ENCODE peak calls at places on chromosomes 2 and 18, in four cellular contexts. One of them, this sample, is unnamed.

GRCh38 chr2:179263460-179264237 is 983 bp downstream of the SESTD1 start:
- DNase-seq in cardiac muscle cell: peak
- DNase-seq in AG04449: no peak
- DNase-seq in dorsolateral prefrontal cortex: peak
- DNase-seq in this sample: no peak

GRCh38 chr2:126850951-126851350 is 47.7 kb upstream of the TEX51 start:
- DNase-seq in cardiac muscle cell: no peak
- DNase-seq in AG04449: no peak
- DNase-seq in dorsolateral prefrontal cortex: no peak
- DNase-seq in this sample: no peak

GRCh38 chr2:32825291-32825712 is 121.5 kb upstream of the LTBP1 start:
- DNase-seq in cardiac muscle cell: peak
- DNase-seq in AG04449: no peak
- DNase-seq in dorsolateral prefrontal cortex: no peak
- DNase-seq in this sample: no peak

GRCh38 chr2:26584191-26584590 is 57.0 kb downstream of the CIB4 start:
- DNase-seq in cardiac muscle cell: no peak
- DNase-seq in AG04449: no peak
- DNase-seq in dorsolateral prefrontal cortex: peak
- DNase-seq in this sample: no peak

GRCh38 chr2:122707224-122707824 is 951.9 kb downstream of the TSN start:
- DNase-seq in cardiac muscle cell: no peak
- DNase-seq in AG04449: no peak
- DNase-seq in dorsolateral prefrontal cortex: no peak
- DNase-seq in this sample: no peak

GRCh38 chr18:37298816-37299215 is 266.8 kb downstream of the CELF4 start:
- DNase-seq in cardiac muscle cell: no peak
- DNase-seq in AG04449: no peak
- DNase-seq in dorsolateral prefrontal cortex: no peak
- DNase-seq in this sample: no peak

GRCh38 chr2:110854355-110855081 is 122.1 kb downstream of the ACOXL start:
- DNase-seq in cardiac muscle cell: no peak
- DNase-seq in AG04449: no peak
- DNase-seq in dorsolateral prefrontal cortex: no peak
- DNase-seq in this sample: no peak

GRCh38 chr2:163182764-163183354 is 344.3 kb upstream of the KCNH7 start:
- DNase-seq in cardiac muscle cell: peak
- DNase-seq in AG04449: no peak
- DNase-seq in dorsolateral prefrontal cortex: no peak
- DNase-seq in this sample: no peak

GRCh38 chr2:3111267-3111666 is 266.4 kb downstream of the EIPR1 start:
- DNase-seq in cardiac muscle cell: no peak
- DNase-seq in AG04449: no peak
- DNase-seq in dorsolateral prefrontal cortex: no peak
- DNase-seq in this sample: no peak

DNA sequence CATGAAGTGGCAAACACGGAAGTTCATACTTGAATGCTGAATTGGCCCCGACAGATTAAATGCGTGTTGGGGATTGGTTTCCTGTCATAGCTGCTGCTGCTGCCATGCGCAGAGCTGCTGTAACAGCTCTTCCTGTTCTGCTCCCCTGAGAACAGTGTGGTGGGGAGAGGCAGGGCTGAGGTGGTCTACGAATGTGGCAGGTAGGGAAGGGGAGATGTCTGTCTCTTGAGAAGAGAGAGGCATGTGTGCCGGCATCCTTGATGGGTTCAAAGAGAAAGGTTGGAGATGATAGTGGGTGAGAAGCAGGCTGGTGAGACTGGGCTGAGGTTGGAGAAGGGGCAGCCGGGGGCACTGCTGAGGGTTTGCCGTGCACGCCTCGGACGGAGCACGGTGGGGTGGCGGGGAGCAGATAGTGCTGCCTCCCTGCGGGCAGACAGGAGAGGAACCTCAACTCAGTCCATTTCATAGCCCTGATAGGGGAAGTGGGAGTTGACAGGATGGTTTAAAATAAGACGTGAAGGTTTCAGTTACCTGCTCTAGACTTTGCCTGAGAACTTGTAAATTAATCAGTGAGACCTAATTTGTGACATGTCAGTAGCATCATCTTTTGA is 46.1 kb downstream of the TMEM185B start:
- DNase-seq in cardiac muscle cell: no peak
- DNase-seq in AG04449: no peak
- DNase-seq in dorsolateral prefrontal cortex: no peak
- DNase-seq in this sample: no peak
- H3K4me3 ChIP-seq in cardiac muscle cell: no peak
- H3K4me3 ChIP-seq in AG04449: no peak
- H3K4me3 ChIP-seq in dorsolateral prefrontal cortex: no peak
- H3K4me3 ChIP-seq in this sample: no peak

GRCh38 chr2:120892271-120892966 is 156.8 kb downstream of the GLI2 start:
- DNase-seq in cardiac muscle cell: no peak
- DNase-seq in AG04449: no peak
- DNase-seq in dorsolateral prefrontal cortex: no peak
- DNase-seq in this sample: no peak
- H3K4me3 ChIP-seq in cardiac muscle cell: no peak
- H3K4me3 ChIP-seq in AG04449: no peak
- H3K4me3 ChIP-seq in dorsolateral prefrontal cortex: no peak
- H3K4me3 ChIP-seq in this sample: no peak

DNA sequence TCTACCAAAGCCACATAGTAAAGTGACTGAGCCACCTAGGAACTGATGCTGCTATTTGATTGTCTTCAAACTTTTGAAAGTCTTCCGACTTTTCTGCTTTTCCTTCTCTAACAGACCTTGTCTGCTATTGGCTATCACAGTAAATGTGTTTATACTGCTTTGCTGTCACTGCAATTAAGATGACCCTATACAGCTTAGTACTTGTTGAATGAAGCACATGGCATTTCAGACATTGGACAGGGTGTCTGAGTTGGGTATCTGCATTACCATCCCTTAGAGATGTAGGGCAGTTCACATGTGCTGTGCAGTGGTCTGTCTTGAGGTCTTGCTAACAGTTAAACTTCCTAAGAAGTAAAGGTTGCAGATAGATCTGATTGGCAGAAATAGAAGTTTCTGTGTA is 3.6 kb downstream of the WDR43 start:
- DNase-seq in cardiac muscle cell: no peak
- DNase-seq in AG04449: no peak
- DNase-seq in dorsolateral prefrontal cortex: no peak
- DNase-seq in this sample: no peak
- H3K4me3 ChIP-seq in cardiac muscle cell: no peak
- H3K4me3 ChIP-seq in AG04449: no peak
- H3K4me3 ChIP-seq in dorsolateral prefrontal cortex: no peak
- H3K4me3 ChIP-seq in this sample: no peak

DNA sequence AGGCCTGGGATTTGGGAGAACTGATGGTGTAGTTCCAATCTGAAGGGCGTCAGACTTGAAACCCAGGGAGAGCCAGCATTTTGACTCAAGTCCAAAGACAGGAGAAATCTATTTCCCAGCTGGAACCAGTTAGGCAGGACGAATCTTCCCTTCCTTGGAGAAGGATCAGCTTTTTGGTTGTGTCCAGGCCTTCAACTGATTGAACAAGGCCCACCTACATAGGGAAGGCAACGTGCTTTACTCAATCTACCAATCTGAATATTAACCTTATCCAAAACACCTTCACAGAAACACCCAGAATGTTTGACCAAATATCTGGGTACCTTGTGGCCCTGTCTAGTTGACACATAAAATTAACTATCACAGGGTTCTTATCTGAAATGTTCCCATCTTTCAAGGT is 221.9 kb upstream of the DLGAP1 start:
- DNase-seq in cardiac muscle cell: no peak
- DNase-seq in AG04449: no peak
- DNase-seq in dorsolateral prefrontal cortex: no peak
- DNase-seq in this sample: no peak
- H3K4me3 ChIP-seq in cardiac muscle cell: no peak
- H3K4me3 ChIP-seq in AG04449: no peak
- H3K4me3 ChIP-seq in dorsolateral prefrontal cortex: no peak
- H3K4me3 ChIP-seq in this sample: no peak

GRCh38 chr18:500230-500555 is 308 bp downstream of the COLEC12 start:
- DNase-seq in cardiac muscle cell: peak
- DNase-seq in AG04449: no peak
- DNase-seq in dorsolateral prefrontal cortex: no peak
- DNase-seq in this sample: no peak
- H3K4me3 ChIP-seq in cardiac muscle cell: peak
- H3K4me3 ChIP-seq in AG04449: peak
- H3K4me3 ChIP-seq in dorsolateral prefrontal cortex: peak
- H3K4me3 ChIP-seq in this sample: peak

DNA sequence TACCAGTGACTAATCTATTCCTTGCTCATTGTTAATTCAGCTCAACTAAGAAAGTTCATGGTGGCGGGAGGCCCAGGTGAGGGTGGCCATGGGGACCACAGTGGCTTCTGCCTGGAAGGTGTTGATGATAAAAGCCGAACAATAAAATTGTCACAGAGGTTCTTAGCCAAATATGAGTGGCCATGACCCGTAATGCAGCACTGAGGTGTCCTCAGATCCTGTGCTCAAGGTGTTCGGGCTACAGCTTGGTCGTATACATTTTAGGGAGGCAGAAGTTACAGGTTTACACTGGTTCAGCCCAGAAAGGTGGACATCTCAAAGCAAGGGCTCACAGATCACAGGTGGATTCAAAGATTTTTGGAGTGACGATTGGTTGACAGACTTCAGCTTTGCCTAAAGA is 98.5 kb upstream of the SNTG2 start:
- DNase-seq in cardiac muscle cell: no peak
- DNase-seq in AG04449: no peak
- DNase-seq in dorsolateral prefrontal cortex: no peak
- DNase-seq in this sample: no peak
- H3K4me3 ChIP-seq in cardiac muscle cell: no peak
- H3K4me3 ChIP-seq in AG04449: no peak
- H3K4me3 ChIP-seq in dorsolateral prefrontal cortex: no peak
- H3K4me3 ChIP-seq in this sample: no peak

GRCh38 chr2:176106636-176107539 is at the start of gene HOXD11:
- DNase-seq in cardiac muscle cell: peak
- DNase-seq in AG04449: no peak
- DNase-seq in dorsolateral prefrontal cortex: no peak
- DNase-seq in this sample: no peak

GRCh38 chr2:176105727-176106635 is 1.1 kb upstream of the HOXD11 start:
- DNase-seq in cardiac muscle cell: no peak
- DNase-seq in AG04449: no peak
- DNase-seq in dorsolateral prefrontal cortex: no peak
- DNase-seq in this sample: no peak

GRCh38 chr2:176104338-176105077 is 2.6 kb upstream of the HOXD11 start:
- DNase-seq in cardiac muscle cell: no peak
- DNase-seq in AG04449: no peak
- DNase-seq in dorsolateral prefrontal cortex: no peak
- DNase-seq in this sample: no peak

GRCh38 chr2:176103634-176104337 is 3.3 kb upstream of the HOXD11 start:
- DNase-seq in cardiac muscle cell: no peak
- DNase-seq in AG04449: no peak
- DNase-seq in dorsolateral prefrontal cortex: no peak
- DNase-seq in this sample: no peak

DNA sequence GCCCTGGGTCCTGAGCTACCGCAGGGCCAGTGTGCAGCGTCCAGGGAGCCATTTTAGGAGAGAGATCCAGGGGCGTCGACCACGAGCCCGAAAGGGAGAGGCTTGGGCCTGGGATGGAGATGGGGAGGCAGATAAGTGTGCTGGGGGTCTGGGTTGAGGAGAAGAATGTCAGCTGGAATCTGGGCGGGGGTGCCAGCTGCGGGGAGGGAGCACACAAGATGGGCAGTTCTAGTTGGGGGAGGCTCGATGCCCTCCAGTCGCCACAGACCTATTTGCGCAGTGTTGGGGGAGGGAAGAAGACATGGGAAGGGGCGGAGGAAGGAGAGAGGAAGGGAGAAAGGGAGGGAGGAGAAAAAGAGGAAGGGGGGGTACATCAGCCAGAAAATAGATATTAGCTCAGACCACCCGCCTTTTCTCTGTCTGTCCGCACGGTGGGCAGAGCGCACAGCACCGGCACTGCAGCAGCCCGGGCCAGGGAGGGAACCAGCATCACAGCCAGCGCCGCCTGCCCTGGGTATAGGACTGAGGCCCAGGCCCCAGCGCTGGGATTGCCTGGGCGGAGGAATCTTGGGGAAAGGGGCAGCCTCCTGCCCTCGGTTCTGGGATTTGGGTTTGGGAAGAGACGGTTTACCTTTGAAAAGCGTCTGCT is 1.9 kb upstream of the HOXD11 start:
- DNase-seq in cardiac muscle cell: no peak
- DNase-seq in AG04449: no peak
- DNase-seq in dorsolateral prefrontal cortex: no peak
- DNase-seq in this sample: no peak
- H3K4me3 ChIP-seq in cardiac muscle cell: no peak
- H3K4me3 ChIP-seq in AG04449: no peak
- H3K4me3 ChIP-seq in dorsolateral prefrontal cortex: no peak
- H3K4me3 ChIP-seq in this sample: no peak

GRCh38 chr2:156322681-156323211 is 9.8 kb downstream of the NR4A2 start:
- DNase-seq in cardiac muscle cell: no peak
- DNase-seq in AG04449: no peak
- DNase-seq in dorsolateral prefrontal cortex: no peak
- DNase-seq in this sample: no peak

GRCh38 chr2:156322103-156322671 is 10.3 kb downstream of the NR4A2 start:
- DNase-seq in cardiac muscle cell: no peak
- DNase-seq in AG04449: no peak
- DNase-seq in dorsolateral prefrontal cortex: no peak
- DNase-seq in this sample: no peak

GRCh38 chr2:156319811-156320490 is 12.6 kb downstream of the NR4A2 start:
- DNase-seq in cardiac muscle cell: peak
- DNase-seq in AG04449: no peak
- DNase-seq in dorsolateral prefrontal cortex: no peak
- DNase-seq in this sample: no peak

GRCh38 chr2:156320491-156320896 is 12.0 kb downstream of the NR4A2 start:
- DNase-seq in cardiac muscle cell: peak
- DNase-seq in AG04449: no peak
- DNase-seq in dorsolateral prefrontal cortex: no peak
- DNase-seq in this sample: no peak

DNA sequence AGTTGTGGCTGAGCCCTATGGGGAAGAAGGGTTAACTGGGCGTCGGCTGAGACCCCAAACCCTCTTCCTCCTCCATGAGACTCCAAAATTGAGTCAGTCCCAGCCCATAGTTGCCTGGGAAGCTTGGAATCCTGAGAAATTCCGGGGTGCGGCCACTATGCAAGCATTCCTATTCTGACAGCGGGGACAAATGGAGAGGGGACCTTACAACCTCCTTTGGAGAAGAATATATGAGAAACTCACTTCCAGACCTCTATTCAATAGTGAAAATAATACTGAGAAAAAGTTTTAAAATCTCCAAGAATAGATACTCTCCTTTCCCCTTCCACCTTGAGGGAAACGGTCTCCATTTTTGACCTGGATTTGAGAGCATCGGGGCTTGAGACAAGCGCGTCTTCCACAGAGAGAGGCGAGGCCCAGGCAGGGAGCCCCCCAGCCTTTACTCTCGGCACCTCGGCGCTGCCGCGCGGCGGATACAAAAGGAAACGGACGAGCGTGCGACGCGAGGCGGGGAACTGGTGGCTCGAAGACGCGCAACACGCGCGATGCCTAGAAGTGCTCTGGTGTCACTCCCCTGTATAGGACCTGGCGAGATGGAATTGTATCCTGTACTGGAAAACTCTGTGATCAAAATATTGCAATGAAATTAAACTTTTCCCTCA is 11.1 kb downstream of the NR4A2 start:
- DNase-seq in cardiac muscle cell: no peak
- DNase-seq in AG04449: no peak
- DNase-seq in dorsolateral prefrontal cortex: no peak
- DNase-seq in this sample: no peak
- H3K4me3 ChIP-seq in cardiac muscle cell: peak
- H3K4me3 ChIP-seq in AG04449: peak
- H3K4me3 ChIP-seq in dorsolateral prefrontal cortex: peak
- H3K4me3 ChIP-seq in this sample: peak